ENCODE peak calls at places on chromosomes 1 and 21, in six cellular contexts. J is mucosa of descending colon, Q is HFF-Myc, R is mesothelial cell of epicardium, D is Calu3, B is AG04449. W is an unnamed sample.

GRCh38 chr21:26717146-26717739 is 128.0 kb downstream of the ADAMTS1 start:
- DNase-seq in J (no peak), Q (no peak), R (no peak), D (no peak), B (no peak), W (no peak)

GRCh38 chr1:82090104-82090503 is 289.4 kb downstream of the ADGRL2 start:
- DNase-seq in J (no peak), Q (no peak), R (no peak), D (no peak), B (no peak), W (no peak)

GRCh38 chr1:27992271-27992670 is 32.5 kb downstream of the XKR8 start:
- DNase-seq in J (peak), Q (no peak), R (no peak), D (no peak), B (no peak), W (no peak)

GRCh38 chr1:221532071-221532755 is 209.7 kb downstream of the DUSP10 start:
- DNase-seq in J (no peak), Q (no peak), R (no peak), D (no peak), B (no peak), W (no peak)

GRCh38 chr1:178614286-178614685 is 101.4 kb downstream of the TEX35 start:
- DNase-seq in J (no peak), Q (no peak), R (peak), D (no peak), B (no peak), W (no peak)

GRCh38 chr1:94676686-94677085 is 135.1 kb upstream of the F3 start:
- DNase-seq in J (peak), Q (no peak), R (no peak), D (no peak), B (no peak), W (no peak)

GRCh38 chr1:224520808-224521207 is 86.2 kb upstream of the WDR26 start:
- DNase-seq in J (no peak), Q (no peak), R (no peak), D (no peak), B (no peak), W (no peak)

GRCh38 chr1:16170283-16170673 is 14.4 kb upstream of the EPHA2 start:
- DNase-seq in J (no peak), Q (no peak), R (no peak), D (no peak), B (no peak), W (no peak)

GRCh38 chr21:45253180-45253579 is 34.5 kb downstream of the POFUT2 start:
- DNase-seq in J (no peak), Q (no peak), R (peak), D (no peak), B (no peak), W (no peak)

GRCh38 chr1:112219267-112219666 is 176.7 kb upstream of the CTTNBP2NL start:
- DNase-seq in J (no peak), Q (no peak), R (no peak), D (no peak), B (no peak), W (no peak)

GRCh38 chr1:47927165-47927564 is 70.0 kb downstream of the TRABD2B start:
- DNase-seq in J (no peak), Q (no peak), R (no peak), D (no peak), B (no peak), W (no peak)

GRCh38 chr1:234206651-234207284 is 166.5 kb upstream of the COA6 start:
- DNase-seq in J (peak), Q (peak), R (no peak), D (peak), B (no peak), W (no peak)

GRCh38 chr1:232276651-232277050 is 353.3 kb downstream of the SIPA1L2 start:
- DNase-seq in J (no peak), Q (no peak), R (no peak), D (no peak), B (no peak), W (no peak)

DNA sequence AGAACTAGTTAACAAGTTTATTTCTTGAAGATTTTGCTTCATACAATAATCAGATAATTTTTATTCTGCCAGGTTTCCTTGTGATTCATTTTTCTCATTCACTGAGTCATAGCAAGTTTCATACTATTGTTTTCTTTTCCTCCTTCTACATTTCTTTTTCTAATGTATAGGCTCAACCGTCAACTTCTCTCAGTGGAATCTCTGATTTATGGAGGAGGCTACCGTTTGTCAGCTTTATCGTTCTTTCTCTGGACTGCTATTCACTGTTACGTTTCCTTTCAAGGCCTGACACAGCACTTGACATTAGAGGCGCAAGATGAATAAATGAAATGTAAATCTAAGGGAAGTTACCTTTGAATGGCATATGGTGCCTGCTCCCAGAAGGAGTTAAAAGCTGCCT is 284.3 kb upstream of the NR5A2 start:
- DNase-seq in J (no peak), Q (no peak), R (no peak), D (no peak), B (no peak), W (no peak)
- TF ChIP-seq CTCF in J (no peak), Q (no peak), R (no peak), D (no peak), B (no peak), W (no peak)

DNA sequence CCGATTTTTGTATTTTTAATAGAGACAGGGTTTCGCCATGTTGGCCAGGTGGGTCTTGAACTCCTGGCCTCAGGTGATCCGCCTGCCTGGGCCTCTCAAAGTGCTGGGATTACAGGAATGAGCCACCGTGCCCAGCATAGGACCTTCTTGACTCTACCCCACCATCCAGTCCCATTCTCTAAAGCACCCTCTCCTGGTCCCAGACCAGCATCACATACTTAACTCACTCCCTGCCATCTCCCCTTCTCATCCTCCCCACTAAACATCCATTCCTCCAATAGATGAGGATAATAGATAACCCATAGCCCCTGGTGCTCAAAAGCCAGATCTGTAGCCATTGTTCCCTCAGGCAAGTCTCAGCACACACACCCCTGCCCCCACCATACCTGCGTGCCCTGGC is 2.1 kb downstream of the ENTREP3 start:
- DNase-seq in J (no peak), Q (no peak), R (no peak), D (no peak), B (no peak), W (no peak)
- TF ChIP-seq CTCF in J (no peak), Q (no peak), R (no peak), D (no peak), B (no peak), W (no peak)

DNA sequence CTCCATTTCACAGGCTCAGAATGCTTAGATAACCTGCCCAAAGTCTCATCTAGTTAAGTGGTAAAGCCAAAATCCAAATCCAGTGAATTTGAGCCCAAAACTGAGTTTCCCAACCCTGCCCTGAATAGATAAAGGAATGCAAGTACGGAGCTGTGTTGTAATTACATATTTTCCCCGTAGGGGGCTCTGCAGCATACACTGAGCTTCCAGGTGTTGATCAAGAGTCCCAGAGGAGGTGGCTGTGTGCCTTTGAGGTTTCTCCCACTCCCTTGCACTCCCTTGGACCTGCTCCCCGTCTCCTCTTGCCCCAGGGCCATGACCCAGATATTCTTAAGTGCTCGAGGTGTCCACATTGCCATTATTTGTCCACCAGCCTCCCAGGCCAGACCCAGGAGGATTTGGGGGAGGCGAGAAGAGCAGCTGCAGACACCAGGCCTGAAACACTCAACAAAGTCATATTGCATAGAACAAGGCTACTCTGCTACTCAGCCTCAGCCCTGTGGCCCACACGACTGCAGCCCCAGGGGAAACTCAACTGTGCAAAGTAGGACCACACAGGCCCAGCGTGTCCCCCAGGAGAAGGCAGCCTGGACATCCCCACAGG is 18.4 kb upstream of the LY9 start:
- DNase-seq in J (peak), Q (no peak), R (no peak), D (peak), B (no peak), W (no peak)
- TF ChIP-seq CTCF in J (peak), Q (no peak), R (peak), D (peak), B (peak), W (no peak)

GRCh38 chr1:158604968-158605367 is at the start of gene OR10Z1:
- DNase-seq in J (no peak), Q (no peak), R (no peak), D (no peak), B (no peak), W (no peak)
- TF ChIP-seq CTCF in J (no peak), Q (no peak), R (no peak), D (no peak), B (no peak), W (no peak)

DNA sequence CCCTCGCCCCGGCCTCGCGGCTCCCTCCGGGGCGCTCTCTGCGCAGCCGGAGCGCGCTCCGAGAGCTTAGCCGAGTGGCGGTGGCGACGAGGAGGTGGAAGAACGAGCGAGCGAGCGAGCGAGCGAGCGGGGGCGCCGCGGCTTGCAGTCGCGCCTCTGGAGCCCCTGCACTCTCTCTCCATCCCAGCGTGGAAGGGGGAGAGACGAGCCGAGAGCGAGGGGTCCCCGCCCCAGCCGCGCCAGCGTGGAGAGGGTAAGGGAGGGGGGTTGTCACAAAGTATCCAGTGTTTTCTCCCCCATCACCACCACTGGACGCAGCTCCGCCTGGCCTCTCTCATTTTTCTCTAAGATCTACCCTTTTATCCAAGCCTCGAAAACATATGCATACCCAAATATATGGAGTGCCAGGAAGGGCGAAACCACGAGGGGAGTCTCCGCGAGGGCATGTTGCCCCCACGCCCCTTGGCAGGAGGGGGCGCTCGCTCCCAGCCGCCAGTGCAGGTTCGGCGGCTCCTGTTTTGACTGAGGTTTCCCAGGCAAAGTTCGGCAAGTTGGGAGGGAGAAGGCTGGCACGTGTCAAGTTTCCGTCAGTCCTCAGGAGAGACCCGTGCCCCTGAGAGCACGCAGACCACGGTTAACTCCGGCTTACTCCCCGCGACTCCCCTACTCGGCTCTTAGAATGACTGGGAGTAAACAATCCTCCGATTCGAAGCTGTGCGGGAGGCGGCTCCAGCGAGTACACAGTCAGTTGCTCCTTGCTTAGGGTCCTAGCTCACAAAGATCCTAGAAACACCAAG is 569 bp upstream of the DAB1 start:
- DNase-seq in J (peak), Q (peak), R (peak), D (peak), B (no peak), W (no peak)
- TF ChIP-seq CTCF in J (no peak), Q (peak), R (peak), D (peak), B (peak), W (no peak)

DNA sequence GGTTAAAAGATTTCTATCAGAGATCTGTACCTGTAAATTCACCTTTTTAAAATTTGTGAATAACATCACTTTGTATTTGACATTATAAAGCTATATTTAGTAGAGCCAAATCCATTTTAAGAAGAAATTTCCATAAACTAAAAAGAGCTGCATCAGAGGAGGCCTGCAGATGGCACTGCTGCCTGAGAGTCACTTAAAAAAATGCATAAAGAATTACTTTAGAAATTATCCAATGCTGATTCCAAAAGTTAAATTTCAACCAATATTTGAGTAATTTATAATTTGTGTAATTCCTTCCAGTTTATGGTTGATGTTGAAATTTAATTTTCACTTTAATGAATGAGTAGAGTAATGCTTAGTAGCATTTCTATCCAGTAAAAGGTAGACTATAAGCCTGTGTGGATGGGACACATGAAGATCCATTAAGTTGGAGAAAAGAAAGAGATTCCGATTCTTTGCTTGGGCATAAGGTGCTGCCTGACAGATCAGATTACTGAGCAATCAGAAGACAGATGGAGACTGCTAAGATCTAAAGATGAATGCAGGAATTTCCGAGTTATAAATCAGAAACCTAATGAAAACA is 20.7 kb upstream of the RPE65 start:
- DNase-seq in J (peak), Q (no peak), R (no peak), D (peak), B (no peak), W (no peak)
- TF ChIP-seq CTCF in J (peak), Q (peak), R (peak), D (peak), B (peak), W (no peak)